ENCODE peak calls at places on chromosomes 5 and 9, in nine cellular contexts. T, C, Y, L, E, S, P, O and A are unnamed samples.

GRCh38 chr5:123476696-123477095 is 35.3 kb upstream of the CSNK1G3 start:
- DNase-seq in T (no peak), C (no peak), Y (no peak), L (no peak), E (peak; percentile 47), S (no peak), P (no peak), O (no peak), A (no peak)

GRCh38 chr5:156121234-156121633 is 205.7 kb upstream of the SGCD start:
- DNase-seq in T (no peak), C (no peak), Y (no peak), L (peak; percentile 93), E (no peak), S (no peak), P (no peak), O (no peak), A (no peak)

GRCh38 chr5:141879941-141880738 is 1.9 kb upstream of the PCDH1 start:
- DNase-seq in T (peak; percentile 13), C (no peak), Y (no peak), L (no peak), E (no peak), S (no peak), P (no peak), O (no peak), A (no peak)

GRCh38 chr9:135895202-135895848 is 12.0 kb downstream of the CAMSAP1 start:
- DNase-seq in T (no peak), C (no peak), Y (no peak), L (no peak), E (no peak), S (no peak), P (no peak), O (no peak), A (no peak)

GRCh38 chr5:82345108-82345507 is 67.0 kb upstream of the RPS23 start:
- DNase-seq in T (no peak), C (no peak), Y (no peak), L (no peak), E (no peak), S (no peak), P (no peak), O (no peak), A (no peak)

GRCh38 chr9:134243778-134244467 is 79.6 kb upstream of the RNU6ATAC start:
- DNase-seq in T (peak; percentile 86), C (peak; percentile 64), Y (no peak), L (peak; percentile 59), E (peak; percentile 21), S (no peak), P (peak; percentile 74), O (no peak), A (no peak)

GRCh38 chr5:30574761-30575160 is 618.7 kb upstream of the CDH6 start:
- DNase-seq in T (no peak), C (no peak), Y (no peak), L (peak; percentile 4), E (no peak), S (no peak), P (no peak), O (no peak), A (no peak)

GRCh38 chr5:178651046-178651810 is 24.4 kb upstream of the CLK4 start:
- DNase-seq in T (no peak), C (no peak), Y (no peak), L (peak; percentile 21), E (peak; percentile 62), S (no peak), P (no peak), O (no peak), A (no peak)

GRCh38 chr5:83450183-83450839 is 21.2 kb upstream of the VCAN start:
- DNase-seq in T (no peak), C (no peak), Y (no peak), L (no peak), E (peak; percentile 40), S (no peak), P (no peak), O (no peak), A (no peak)

GRCh38 chr5:174601937-174602336 is 122.4 kb upstream of the MSX2 start:
- DNase-seq in T (no peak), C (no peak), Y (no peak), L (peak; percentile 46), E (no peak), S (no peak), P (no peak), O (no peak), A (no peak)

GRCh38 chr5:113771483-113771882 is 258.0 kb downstream of the YTHDC2 start:
- DNase-seq in T (no peak), C (no peak), Y (no peak), L (no peak), E (no peak), S (no peak), P (no peak), O (no peak), A (no peak)

GRCh38 chr9:96620832-96621269 is 1.2 kb upstream of the CDC14B start:
- DNase-seq in T (peak; percentile 23), C (no peak), Y (no peak), L (no peak), E (no peak), S (no peak), P (no peak), O (no peak), A (no peak)

GRCh38 chr5:150946351-150946905 is 41.6 kb upstream of the ZNF300 start:
- DNase-seq in T (no peak), C (peak; percentile 66), Y (peak; percentile 92), L (peak; percentile 39), E (peak; percentile 97), S (peak; percentile 92), P (peak; percentile 90), O (peak; percentile 90), A (no peak)
- H3K9me3 ChIP-seq in T (peaks cover 12% of the 10 kb centered on the region), C (peaks cover 24% of the 10 kb centered on the region), Y (no peaks in the 10 kb centered on the region), L (peaks cover 32% of the 10 kb centered on the region), E (peaks cover 4% of the 10 kb centered on the region), S (peaks cover 81% of the 10 kb centered on the region), P (peaks cover 14% of the 10 kb centered on the region), O (peaks cover 19% of the 10 kb centered on the region), A (peaks cover 19% of the 10 kb centered on the region)

GRCh38 chr9:94016744-94017143 is 61.6 kb upstream of the BARX1 start:
- DNase-seq in T (no peak), C (no peak), Y (no peak), L (no peak), E (no peak), S (no peak), P (no peak), O (no peak), A (no peak)

GRCh38 chr9:94014845-94015244 is 59.7 kb upstream of the BARX1 start:
- DNase-seq in T (no peak), C (no peak), Y (no peak), L (no peak), E (no peak), S (no peak), P (no peak), O (no peak), A (no peak)

GRCh38 chr9:94011134-94011533 is 56.0 kb upstream of the BARX1 start:
- DNase-seq in T (no peak), C (no peak), Y (no peak), L (no peak), E (peak; percentile 52), S (no peak), P (no peak), O (no peak), A (no peak)

GRCh38 chr9:94017939-94018531 is 62.9 kb upstream of the BARX1 start:
- DNase-seq in T (no peak), C (no peak), Y (no peak), L (peak; percentile 54), E (peak; percentile 84), S (no peak), P (no peak), O (no peak), A (no peak)

DNA sequence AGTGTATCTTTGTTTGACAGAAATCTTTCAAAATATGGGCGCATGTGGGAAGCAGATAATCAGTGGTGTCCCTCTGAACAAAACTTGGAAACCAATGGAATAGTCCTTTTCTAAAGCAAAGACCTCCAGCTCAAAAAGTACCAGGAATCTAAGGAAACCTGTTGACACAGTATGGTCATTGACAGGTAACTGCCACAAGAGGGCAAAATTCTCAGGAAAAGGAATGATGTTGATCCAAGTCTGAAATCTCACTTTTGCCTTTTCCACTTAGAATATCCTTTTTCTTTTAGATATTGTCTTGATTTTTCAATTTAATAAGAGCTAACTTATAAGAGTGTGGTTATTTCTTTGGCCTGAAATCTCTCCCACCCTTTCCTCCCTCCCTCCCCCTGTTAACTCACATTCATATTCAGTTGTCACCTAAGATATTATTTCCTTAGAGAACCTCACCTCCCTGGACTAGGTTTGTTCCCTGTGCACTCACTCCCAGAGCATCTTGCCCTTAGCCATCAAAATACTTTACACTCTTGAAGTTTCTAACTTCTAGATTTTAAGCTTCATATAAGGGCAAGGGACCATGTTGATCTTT is 59.0 kb upstream of the BARX1 start:
- DNase-seq in T (peak; percentile 38), C (no peak), Y (no peak), L (peak; percentile 49), E (peak; percentile 71), S (no peak), P (no peak), O (no peak), A (no peak)
- H3K9me3 ChIP-seq in T (no peaks in the 10 kb centered on the region), C (no peaks in the 10 kb centered on the region), Y (no peaks in the 10 kb centered on the region), L (no peaks in the 10 kb centered on the region), E (no peaks in the 10 kb centered on the region), S (no peaks in the 10 kb centered on the region), P (no peaks in the 10 kb centered on the region), O (no peaks in the 10 kb centered on the region), A (no peaks in the 10 kb centered on the region)

DNA sequence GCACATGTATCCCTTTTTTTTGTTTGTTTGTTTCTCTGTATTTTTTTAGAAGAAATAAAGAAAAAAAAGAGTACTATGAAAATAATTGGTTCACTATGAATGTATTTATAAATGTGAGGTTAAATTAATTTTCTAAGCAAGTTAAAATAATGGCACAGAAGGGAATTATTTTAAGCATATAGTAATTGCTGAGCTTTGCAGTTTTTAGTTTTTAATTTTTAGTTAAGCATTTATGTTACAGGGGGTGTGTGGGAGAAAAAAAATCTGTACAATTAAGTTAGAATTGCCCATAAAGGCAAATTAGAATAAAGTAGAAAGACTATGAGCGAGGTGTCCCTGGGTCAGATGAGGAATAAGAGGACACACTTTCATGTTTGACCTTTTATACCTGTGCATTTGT is 152.6 kb downstream of the CDH18 start:
- DNase-seq in T (no peak), C (no peak), Y (no peak), L (no peak), E (no peak), S (no peak), P (no peak), O (no peak), A (no peak)
- H3K9me3 ChIP-seq in T (no peaks in the 10 kb centered on the region), C (no peaks in the 10 kb centered on the region), Y (no peaks in the 10 kb centered on the region), L (no peaks in the 10 kb centered on the region), E (no peaks in the 10 kb centered on the region), S (peaks cover 7% of the 10 kb centered on the region), P (no peaks in the 10 kb centered on the region), O (no peaks in the 10 kb centered on the region), A (no peaks in the 10 kb centered on the region)

DNA sequence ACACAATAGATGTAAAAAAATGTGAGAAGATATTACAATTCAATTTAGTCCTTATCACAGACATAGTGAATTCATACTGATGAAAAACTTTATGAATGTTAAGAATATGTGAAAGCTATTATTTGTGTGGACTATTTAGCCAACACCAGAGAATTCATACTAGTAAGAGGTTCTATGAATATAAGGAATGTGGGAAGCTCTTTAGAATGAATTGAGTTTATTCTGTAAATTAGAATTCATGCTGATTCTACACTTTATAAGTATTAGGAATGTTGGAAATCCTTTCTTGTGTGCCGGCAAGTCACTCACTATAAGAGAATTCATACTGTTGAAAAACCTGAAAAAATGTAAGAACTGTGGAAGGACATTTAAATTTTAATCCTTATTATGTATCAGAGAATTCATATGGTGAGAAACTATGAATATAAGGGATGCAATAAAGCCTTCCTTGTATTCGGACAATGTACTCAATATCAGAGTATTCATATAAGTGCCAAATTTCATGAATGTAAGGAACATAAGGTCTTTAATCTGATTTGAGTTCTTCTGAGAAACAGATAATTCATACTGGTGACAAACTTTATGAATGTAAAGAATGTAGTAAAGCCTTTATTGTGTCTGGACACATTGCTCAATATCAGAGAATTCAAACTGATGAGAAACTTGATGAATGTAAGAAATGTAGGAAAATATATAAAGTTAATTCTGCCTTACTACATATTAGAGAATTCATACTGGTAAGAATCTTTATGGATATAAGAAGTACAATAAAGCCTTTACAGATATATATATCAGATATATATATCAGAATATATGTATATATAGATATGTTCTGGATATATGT is 21.5 kb upstream of the PCDHA1 start:
- DNase-seq in T (no peak), C (no peak), Y (no peak), L (no peak), E (no peak), S (no peak), P (no peak), O (no peak), A (no peak)
- H3K9me3 ChIP-seq in T (peaks cover 41% of the 10 kb centered on the region), C (peaks cover 39% of the 10 kb centered on the region), Y (peaks cover 10% of the 10 kb centered on the region), L (peaks cover 37% of the 10 kb centered on the region), E (no peaks in the 10 kb centered on the region), S (peaks cover 84% of the 10 kb centered on the region), P (peaks cover 17% of the 10 kb centered on the region), O (peaks cover 10% of the 10 kb centered on the region), A (peaks cover 31% of the 10 kb centered on the region)